ENCODE peak calls at places on chromosomes 3 and 15, in eight cellular contexts. One of them, this sample, is unnamed.

GRCh38 chr3:167866321-167866720 is 130.8 kb downstream of the SERPINI1 start:
- DNase-seq in nephron progenitor cell: no peak
- DNase-seq in fibroblast of mammary gland: no peak
- DNase-seq in WERI-Rb-1: no peak
- DNase-seq in AG09319: no peak
- DNase-seq in HCT116: no peak
- DNase-seq in vagina: no peak
- DNase-seq in foreskin fibroblast: no peak
- DNase-seq in this sample: no peak

GRCh38 chr3:48428863-48429415 is 947 bp downstream of the PLXNB1 start:
- DNase-seq in fibroblast of mammary gland: no peak
- DNase-seq in foreskin fibroblast: peak; percentile 63
- DNase-seq in HCT116: no peak
- DNase-seq in AG09319: no peak
- DNase-seq in vagina: no peak
- DNase-seq in WERI-Rb-1: peak; percentile 42
- DNase-seq in nephron progenitor cell: peak; percentile 64
- DNase-seq in this sample: no peak

GRCh38 chr15:98870788-98871187 is 136.8 kb downstream of the PGPEP1L start:
- DNase-seq in fibroblast of mammary gland: no peak
- DNase-seq in WERI-Rb-1: no peak
- DNase-seq in vagina: no peak
- DNase-seq in foreskin fibroblast: no peak
- DNase-seq in AG09319: no peak
- DNase-seq in HCT116: no peak
- DNase-seq in nephron progenitor cell: no peak
- DNase-seq in this sample: no peak

GRCh38 chr3:181230258-181230657 is 240.7 kb upstream of the DNAJC19 start:
- DNase-seq in AG09319: no peak
- DNase-seq in fibroblast of mammary gland: no peak
- DNase-seq in HCT116: no peak
- DNase-seq in WERI-Rb-1: peak; percentile 27
- DNase-seq in foreskin fibroblast: no peak
- DNase-seq in vagina: no peak
- DNase-seq in nephron progenitor cell: no peak
- DNase-seq in this sample: no peak

GRCh38 chr3:115401298-115401697 is 222.0 kb upstream of the GAP43 start:
- DNase-seq in fibroblast of mammary gland: peak; percentile 86
- DNase-seq in HCT116: no peak
- DNase-seq in WERI-Rb-1: no peak
- DNase-seq in AG09319: peak; percentile 27
- DNase-seq in vagina: no peak
- DNase-seq in nephron progenitor cell: no peak
- DNase-seq in foreskin fibroblast: peak; percentile 89
- DNase-seq in this sample: no peak

GRCh38 chr15:49066374-49066773 is 20.1 kb upstream of the SECISBP2L start:
- DNase-seq in fibroblast of mammary gland: no peak
- DNase-seq in foreskin fibroblast: no peak
- DNase-seq in AG09319: no peak
- DNase-seq in HCT116: no peak
- DNase-seq in vagina: no peak
- DNase-seq in WERI-Rb-1: no peak
- DNase-seq in nephron progenitor cell: no peak
- DNase-seq in this sample: no peak

GRCh38 chr3:113532698-113533533 is 561 bp downstream of the SIDT1 start:
- DNase-seq in WERI-Rb-1: peak; percentile 13
- DNase-seq in fibroblast of mammary gland: no peak
- DNase-seq in HCT116: no peak
- DNase-seq in vagina: no peak
- DNase-seq in foreskin fibroblast: peak; percentile 36
- DNase-seq in nephron progenitor cell: peak; percentile 58
- DNase-seq in AG09319: no peak
- DNase-seq in this sample: peak; percentile 63

GRCh38 chr3:8964436-8965370 is 1.4 kb upstream of the RAD18 start:
- DNase-seq in vagina: no peak
- DNase-seq in nephron progenitor cell: no peak
- DNase-seq in fibroblast of mammary gland: peak; percentile 84
- DNase-seq in AG09319: peak; percentile 42
- DNase-seq in foreskin fibroblast: peak; percentile 86
- DNase-seq in HCT116: peak; percentile 75
- DNase-seq in WERI-Rb-1: no peak
- DNase-seq in this sample: no peak

GRCh38 chr15:60763668-60764067 is 284.7 kb upstream of the ICE2 start:
- DNase-seq in nephron progenitor cell: peak; percentile 22
- DNase-seq in fibroblast of mammary gland: no peak
- DNase-seq in foreskin fibroblast: no peak
- DNase-seq in AG09319: no peak
- DNase-seq in vagina: no peak
- DNase-seq in HCT116: no peak
- DNase-seq in WERI-Rb-1: no peak
- DNase-seq in this sample: no peak

GRCh38 chr15:38275951-38276350 is 23.3 kb downstream of the SPRED1 start:
- DNase-seq in WERI-Rb-1: no peak
- DNase-seq in foreskin fibroblast: peak; percentile 71
- DNase-seq in HCT116: no peak
- DNase-seq in vagina: no peak
- DNase-seq in nephron progenitor cell: no peak
- DNase-seq in fibroblast of mammary gland: peak; percentile 56
- DNase-seq in AG09319: no peak
- DNase-seq in this sample: no peak

GRCh38 chr15:69160976-69161877 is 792 bp downstream of the GLCE start:
- DNase-seq in fibroblast of mammary gland: peak; percentile 33
- DNase-seq in foreskin fibroblast: peak; percentile 67
- DNase-seq in HCT116: peak; percentile 16
- DNase-seq in vagina: no peak
- DNase-seq in WERI-Rb-1: peak; percentile 61
- DNase-seq in nephron progenitor cell: peak; percentile 54
- DNase-seq in AG09319: no peak
- DNase-seq in this sample: peak; percentile 46

GRCh38 chr3:113051222-113051804 is 60.5 kb downstream of the GTPBP8 start:
- DNase-seq in foreskin fibroblast: peak; percentile 89
- DNase-seq in HCT116: peak; percentile 71
- DNase-seq in nephron progenitor cell: peak; percentile 88
- DNase-seq in fibroblast of mammary gland: peak; percentile 85
- DNase-seq in AG09319: peak; percentile 44
- DNase-seq in vagina: peak; percentile 92
- DNase-seq in WERI-Rb-1: peak; percentile 87
- DNase-seq in this sample: peak; percentile 93

GRCh38 chr15:101308604-101309435 is 13.8 kb upstream of the SNRPA1 start:
- DNase-seq in AG09319: no peak
- DNase-seq in foreskin fibroblast: no peak
- DNase-seq in fibroblast of mammary gland: no peak
- DNase-seq in nephron progenitor cell: no peak
- DNase-seq in vagina: no peak
- DNase-seq in HCT116: no peak
- DNase-seq in WERI-Rb-1: no peak
- DNase-seq in this sample: no peak

GRCh38 chr3:115660646-115661442 is 37.5 kb downstream of the GAP43 start:
- DNase-seq in foreskin fibroblast: peak; percentile 21
- DNase-seq in WERI-Rb-1: no peak
- DNase-seq in fibroblast of mammary gland: no peak
- DNase-seq in nephron progenitor cell: no peak
- DNase-seq in vagina: no peak
- DNase-seq in HCT116: no peak
- DNase-seq in AG09319: no peak
- DNase-seq in this sample: no peak

GRCh38 chr3:122013448-122013925 is 8.6 kb downstream of the ILDR1 start:
- DNase-seq in vagina: no peak
- DNase-seq in WERI-Rb-1: no peak
- DNase-seq in nephron progenitor cell: no peak
- DNase-seq in HCT116: no peak
- DNase-seq in fibroblast of mammary gland: no peak
- DNase-seq in foreskin fibroblast: no peak
- DNase-seq in AG09319: no peak
- DNase-seq in this sample: no peak

GRCh38 chr3:107065094-107065861 is 312.0 kb upstream of the CCDC54 start:
- DNase-seq in vagina: no peak
- DNase-seq in nephron progenitor cell: no peak
- DNase-seq in fibroblast of mammary gland: peak; percentile 16
- DNase-seq in HCT116: no peak
- DNase-seq in AG09319: no peak
- DNase-seq in WERI-Rb-1: no peak
- DNase-seq in foreskin fibroblast: peak; percentile 31
- DNase-seq in this sample: peak; percentile 21

GRCh38 chr3:187025254-187025655 is 94.9 kb downstream of the ST6GAL1 start:
- DNase-seq in HCT116: no peak
- DNase-seq in nephron progenitor cell: no peak
- DNase-seq in foreskin fibroblast: no peak
- DNase-seq in fibroblast of mammary gland: no peak
- DNase-seq in vagina: no peak
- DNase-seq in WERI-Rb-1: no peak
- DNase-seq in AG09319: no peak
- DNase-seq in this sample: peak; percentile 73

GRCh38 chr3:29759443-29760033 is 478.7 kb downstream of the RBMS3 start:
- DNase-seq in vagina: no peak
- DNase-seq in AG09319: no peak
- DNase-seq in HCT116: no peak
- DNase-seq in fibroblast of mammary gland: peak; percentile 51
- DNase-seq in foreskin fibroblast: peak; percentile 54
- DNase-seq in nephron progenitor cell: no peak
- DNase-seq in WERI-Rb-1: no peak
- DNase-seq in this sample: no peak

GRCh38 chr3:25420168-25420567 is 7.9 kb upstream of the RARB start:
- DNase-seq in nephron progenitor cell: no peak
- DNase-seq in WERI-Rb-1: no peak
- DNase-seq in AG09319: no peak
- DNase-seq in fibroblast of mammary gland: no peak
- DNase-seq in vagina: no peak
- DNase-seq in HCT116: no peak
- DNase-seq in foreskin fibroblast: no peak
- DNase-seq in this sample: no peak

GRCh38 chr15:81273200-81273599 is 50.7 kb downstream of the STARD5 start:
- DNase-seq in WERI-Rb-1: no peak
- DNase-seq in vagina: peak; percentile 77
- DNase-seq in nephron progenitor cell: no peak
- DNase-seq in AG09319: no peak
- DNase-seq in fibroblast of mammary gland: no peak
- DNase-seq in foreskin fibroblast: no peak
- DNase-seq in HCT116: no peak
- DNase-seq in this sample: no peak
- TF ChIP-seq CTCF in WERI-Rb-1: no peak
- TF ChIP-seq CTCF in vagina: no peak
- TF ChIP-seq CTCF in nephron progenitor cell: no peak
- TF ChIP-seq CTCF in AG09319: no peak
- TF ChIP-seq CTCF in fibroblast of mammary gland: no peak
- TF ChIP-seq CTCF in foreskin fibroblast: no peak
- TF ChIP-seq CTCF in HCT116: no peak
- TF ChIP-seq CTCF in this sample: no peak

DNA sequence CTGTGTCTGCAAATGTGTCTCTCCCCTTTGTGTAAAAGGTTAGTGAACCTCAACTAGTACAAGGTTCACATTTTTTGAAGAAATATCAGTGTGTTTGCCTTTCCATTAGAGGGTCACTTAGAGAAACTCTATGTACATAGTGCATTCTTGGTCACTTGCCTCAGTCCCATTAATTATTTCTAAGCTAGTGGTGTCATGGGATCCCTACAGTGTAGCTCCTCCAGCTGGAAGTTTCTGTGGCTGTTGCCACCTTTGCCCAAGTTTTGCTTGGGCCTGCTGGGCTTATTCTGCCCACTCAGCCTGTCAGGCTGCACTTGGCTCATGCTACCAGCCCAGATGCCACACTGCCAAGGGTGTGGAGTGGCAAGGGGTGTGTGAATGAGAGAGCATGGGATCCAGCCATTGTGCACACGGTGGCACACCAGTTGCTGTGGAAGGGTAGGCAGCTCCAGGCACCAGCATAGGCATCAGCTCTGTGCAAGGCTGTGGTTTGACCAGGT is 161.7 kb downstream of the ARPP21 start:
- DNase-seq in HCT116: no peak
- DNase-seq in vagina: no peak
- DNase-seq in fibroblast of mammary gland: no peak
- DNase-seq in nephron progenitor cell: no peak
- DNase-seq in AG09319: no peak
- DNase-seq in foreskin fibroblast: no peak
- DNase-seq in WERI-Rb-1: no peak
- DNase-seq in this sample: no peak
- TF ChIP-seq CTCF in HCT116: no peak
- TF ChIP-seq CTCF in vagina: no peak
- TF ChIP-seq CTCF in fibroblast of mammary gland: no peak
- TF ChIP-seq CTCF in nephron progenitor cell: no peak
- TF ChIP-seq CTCF in AG09319: no peak
- TF ChIP-seq CTCF in foreskin fibroblast: no peak
- TF ChIP-seq CTCF in WERI-Rb-1: no peak
- TF ChIP-seq CTCF in this sample: no peak

DNA sequence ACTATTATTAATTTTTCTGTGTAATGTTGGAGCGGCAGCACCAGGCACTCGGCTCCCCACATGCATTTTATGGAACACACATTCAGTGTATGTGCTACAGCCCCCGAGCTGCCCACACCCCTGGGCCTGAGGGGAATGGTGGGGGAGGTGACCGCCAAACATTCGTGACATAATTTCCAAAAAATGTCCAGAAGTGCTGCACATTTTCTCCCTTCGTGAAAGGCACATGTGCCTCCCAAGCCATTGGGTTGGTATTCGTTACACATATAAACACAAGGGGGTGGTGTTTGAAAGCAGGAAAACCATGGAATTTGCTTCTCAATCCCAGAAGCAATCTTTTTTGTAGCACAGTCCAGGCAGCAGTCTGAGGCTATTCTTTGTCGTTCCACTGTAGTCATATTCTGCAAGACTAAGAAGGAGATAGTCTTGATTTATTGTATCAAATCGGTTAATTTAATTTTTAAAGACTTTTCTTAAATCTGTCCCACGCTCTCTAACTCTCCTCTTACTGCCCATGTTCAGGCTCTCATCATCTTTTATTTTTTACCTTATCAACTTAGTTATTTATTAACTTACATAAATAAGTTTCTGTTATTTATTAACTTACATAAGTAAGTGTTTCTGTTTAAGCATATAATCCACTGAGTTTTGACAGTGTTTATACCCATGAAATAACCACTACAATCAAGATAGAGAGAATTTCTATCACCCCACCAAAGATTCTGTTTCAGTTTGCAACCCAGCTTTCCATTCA is 39.2 kb upstream of the POLR2M start:
- DNase-seq in fibroblast of mammary gland: peak; percentile 73
- DNase-seq in WERI-Rb-1: no peak
- DNase-seq in nephron progenitor cell: no peak
- DNase-seq in vagina: no peak
- DNase-seq in AG09319: peak; percentile 38
- DNase-seq in HCT116: no peak
- DNase-seq in foreskin fibroblast: peak; percentile 90
- DNase-seq in this sample: no peak
- TF ChIP-seq CTCF in fibroblast of mammary gland: peak; percentile 78
- TF ChIP-seq CTCF in WERI-Rb-1: peak; percentile 43
- TF ChIP-seq CTCF in nephron progenitor cell: no peak
- TF ChIP-seq CTCF in vagina: peak; percentile 28
- TF ChIP-seq CTCF in AG09319: peak; percentile 59
- TF ChIP-seq CTCF in HCT116: peak; percentile 34
- TF ChIP-seq CTCF in foreskin fibroblast: peak; percentile 45
- TF ChIP-seq CTCF in this sample: no peak

DNA sequence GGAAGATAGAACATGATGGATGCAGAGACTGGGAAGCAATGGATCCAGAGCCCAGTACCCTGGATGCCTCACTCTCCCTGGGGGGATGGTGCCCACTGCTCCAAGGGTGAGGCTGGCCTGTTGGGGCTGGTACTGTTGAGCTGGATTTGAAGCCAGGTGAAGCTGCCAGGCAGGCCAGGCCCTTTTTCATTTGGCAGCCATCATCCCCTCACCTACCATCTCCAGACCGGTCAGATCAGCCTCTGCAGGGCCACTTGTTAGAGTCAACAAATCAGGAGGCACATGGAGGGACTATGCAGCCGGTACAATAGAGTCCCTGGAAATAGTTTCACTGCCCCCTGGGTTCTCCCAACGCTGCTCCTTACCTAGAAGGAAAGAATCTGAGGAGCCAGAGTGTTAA is 5.9 kb downstream of the MAPKAPK3 start:
- DNase-seq in WERI-Rb-1: no peak
- DNase-seq in fibroblast of mammary gland: no peak
- DNase-seq in nephron progenitor cell: no peak
- DNase-seq in HCT116: no peak
- DNase-seq in foreskin fibroblast: no peak
- DNase-seq in vagina: no peak
- DNase-seq in AG09319: no peak
- DNase-seq in this sample: no peak
- TF ChIP-seq CTCF in WERI-Rb-1: no peak
- TF ChIP-seq CTCF in fibroblast of mammary gland: no peak
- TF ChIP-seq CTCF in nephron progenitor cell: no peak
- TF ChIP-seq CTCF in HCT116: no peak
- TF ChIP-seq CTCF in foreskin fibroblast: no peak
- TF ChIP-seq CTCF in vagina: no peak
- TF ChIP-seq CTCF in AG09319: no peak
- TF ChIP-seq CTCF in this sample: no peak